ENCODE peak calls at places on chromosomes 11 and 22, in five cellular contexts. N is CD8-positive, alpha-beta T cell; F is lower lobe of right lung; J is psoas muscle; M is tibial artery. Z is an unnamed sample.
A peak's percentile ranks its signal among the peaks of the same experiment; 100 is the strongest.

GRCh38 chr11:11010624-11011127 is 152.8 kb upstream of the ZBED5 start:
- DNase-seq in N (no peak), M (peak; percentile 43), F (peak; percentile 62), J (peak; percentile 54), Z (no peak)

GRCh38 chr11:68447015-68447801 is 13.3 kb upstream of the PPP6R3 start:
- DNase-seq in N (peak; percentile 65), F (peak; percentile 85), J (peak; percentile 90), M (peak; percentile 60), Z (peak; percentile 74)

GRCh38 chr11:104609297-104609696 is 289.0 kb downstream of the CASP12 start:
- DNase-seq in J (no peak), N (peak; percentile 31), F (no peak), M (no peak), Z (peak; percentile 28)

GRCh38 chr11:8060146-8060719 is 20.8 kb upstream of the TUB start:
- DNase-seq in F (no peak), M (peak; percentile 16), N (no peak), J (no peak), Z (no peak)

GRCh38 chr11:128956401-128957203 is 13.9 kb upstream of the TP53AIP1 start:
- DNase-seq in J (no peak), M (no peak), F (no peak), N (no peak), Z (no peak)

GRCh38 chr11:125272822-125273221 is 108.3 kb downstream of the PKNOX2 start:
- DNase-seq in M (no peak), F (no peak), J (no peak), N (no peak), Z (no peak)

GRCh38 chr22:45231293-45231692 is 9.4 kb downstream of the KIAA0930 start:
- DNase-seq in N (no peak), F (no peak), J (peak; percentile 3), M (no peak), Z (no peak)

GRCh38 chr11:77346906-77347603 is 45.6 kb upstream of the GDPD4 start:
- DNase-seq in F (no peak), J (no peak), N (no peak), M (no peak), Z (no peak)

GRCh38 chr11:41175304-41175972 is 284.0 kb downstream of the LRRC4C start:
- DNase-seq in N (no peak), F (no peak), J (no peak), M (no peak), Z (no peak)

GRCh38 chr11:66221726-66222236 is 46.7 kb upstream of the RAB1B start:
- DNase-seq in N (no peak), J (peak; percentile 26), F (no peak), M (peak; percentile 16), Z (no peak)

GRCh38 chr11:10607462-10607861 is 39.0 kb upstream of the LYVE1 start:
- DNase-seq in F (no peak), M (no peak), J (no peak), N (no peak), Z (no peak)

GRCh38 chr11:4118107-4118506 is 23.5 kb downstream of the RRM1 start:
- DNase-seq in J (no peak), M (no peak), N (no peak), F (no peak), Z (no peak)

GRCh38 chr11:126083829-126084607 is 21.4 kb upstream of the CDON start:
- DNase-seq in J (no peak), F (no peak), M (no peak), N (peak; percentile 13), Z (peak; percentile 17)

GRCh38 chr11:6737872-6738466 is 33.8 kb downstream of the OR2AG2 start:
- DNase-seq in F (no peak), N (peak; percentile 49), J (no peak), M (peak; percentile 24), Z (peak; percentile 27)

GRCh38 chr11:17609536-17610401 is 62.7 kb downstream of the OTOG start:
- DNase-seq in N (no peak), J (peak; percentile 47), F (no peak), M (no peak), Z (no peak)

GRCh38 chr22:20867179-20868099 is 8.6 kb downstream of the SNAP29 start:
- DNase-seq in M (peak; percentile 64), F (no peak), J (peak; percentile 56), N (no peak), Z (no peak)

GRCh38 chr11:44949160-44950035 is 1.3 kb downstream of the TP53I11 start:
- DNase-seq in F (peak; percentile 61), J (peak; percentile 64), M (no peak), N (no peak), Z (peak; percentile 19)

GRCh38 chr11:70788247-70789022 is 390.1 kb downstream of the CTTN start:
- DNase-seq in J (no peak), N (no peak), M (no peak), F (no peak), Z (no peak)

GRCh38 chr11:8604078-8604723 is 10.2 kb upstream of the STK33 start:
- DNase-seq in N (no peak), J (peak; percentile 62), M (peak; percentile 46), F (peak; percentile 63), Z (no peak)

GRCh38 chr11:57095896-57096295 is 85.9 kb upstream of the LRRC55 start:
- DNase-seq in N (no peak), J (no peak), M (no peak), F (no peak), Z (no peak)

GRCh38 chr11:116199182-116199581 is 573.6 kb downstream of the BUD13 start:
- DNase-seq in N (no peak), J (no peak), M (no peak), F (no peak), Z (no peak)

GRCh38 chr11:1153951-1154487 is 3.7 kb upstream of the MUC5AC start:
- DNase-seq in F (peak; percentile 47), M (peak; percentile 44), J (peak; percentile 73), N (no peak), Z (no peak)

GRCh38 chr22:25709758-25710157 is 32.2 kb upstream of the MYO18B start:
- DNase-seq in N (no peak), M (no peak), F (no peak), J (no peak), Z (no peak)

GRCh38 chr22:38314992-38315800 is 2.0 kb downstream of the CSNK1E start:
- DNase-seq in J (no peak), M (no peak), N (no peak), F (no peak), Z (no peak)

GRCh38 chr11:86396403-86396802 is 21.7 kb downstream of the CCDC81 start:
- DNase-seq in J (no peak), N (no peak), M (no peak), F (no peak), Z (no peak)

GRCh38 chr11:9639985-9640384 is 23.9 kb upstream of the SWAP70 start:
- DNase-seq in N (no peak), F (no peak), M (no peak), J (no peak), Z (no peak)

DNA sequence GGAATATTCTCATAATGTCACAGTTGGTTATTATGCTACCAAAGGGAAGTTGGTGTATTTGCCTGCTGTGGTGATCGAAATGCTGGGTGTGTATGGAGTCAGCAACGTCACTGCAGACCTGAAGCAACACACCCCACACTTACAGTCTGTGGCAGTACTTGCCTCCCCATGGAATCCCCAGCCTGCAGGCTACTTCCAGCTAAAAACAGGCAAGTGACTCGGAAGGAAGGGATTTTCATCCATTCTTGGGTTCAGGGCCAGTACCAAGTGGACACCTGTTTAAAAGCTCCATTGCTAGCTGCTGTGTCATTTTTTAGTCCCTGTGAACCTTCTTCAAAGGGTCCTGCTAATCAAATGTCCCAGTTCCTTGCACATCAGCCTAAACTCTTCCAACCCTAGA is 149.6 kb downstream of the C11orf91 start:
- DNase-seq in N (no peak), J (no peak), M (no peak), F (no peak), Z (no peak)
- TF ChIP-seq CTCF in N (no peak), J (no peak), M (no peak), F (no peak), Z (no peak)

DNA sequence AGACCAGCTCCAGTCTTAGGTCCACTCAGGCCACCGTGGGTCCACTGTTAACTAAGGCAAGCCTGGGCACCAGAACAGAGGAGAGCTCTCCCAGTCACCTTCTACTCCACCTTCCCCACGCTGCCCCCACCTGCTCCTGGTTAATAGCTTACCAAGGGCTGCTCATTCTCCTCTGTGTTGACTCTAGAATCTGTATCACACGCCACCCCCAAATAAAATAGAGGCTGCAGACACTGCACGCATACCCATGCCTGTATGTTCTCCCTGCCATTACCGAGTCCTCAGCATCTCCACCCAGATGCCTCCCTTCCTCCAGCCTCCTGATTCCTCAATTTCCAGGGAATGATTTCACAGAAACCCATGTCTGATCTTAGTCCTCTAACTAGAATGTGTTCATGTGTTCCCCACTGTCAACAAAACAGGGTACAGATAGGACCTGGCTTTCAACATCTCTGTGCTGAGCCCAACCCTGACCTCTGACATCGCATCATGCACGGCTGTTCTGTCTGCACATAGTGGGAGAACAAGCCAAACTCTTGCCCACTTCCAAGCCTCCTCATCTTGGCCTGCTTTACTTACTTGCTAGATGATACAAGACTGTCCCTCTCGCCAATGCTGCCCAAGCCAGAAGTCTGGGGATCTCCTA is 49.8 kb downstream of the SMCO4 start:
- DNase-seq in N (no peak), F (no peak), M (no peak), J (no peak), Z (no peak)
- H3K27ac ChIP-seq in N (no peak overlapping the region), F (no peak overlapping the region), M (no peak overlapping the region), J (no peak overlapping the region), Z (no peak overlapping the region)

DNA sequence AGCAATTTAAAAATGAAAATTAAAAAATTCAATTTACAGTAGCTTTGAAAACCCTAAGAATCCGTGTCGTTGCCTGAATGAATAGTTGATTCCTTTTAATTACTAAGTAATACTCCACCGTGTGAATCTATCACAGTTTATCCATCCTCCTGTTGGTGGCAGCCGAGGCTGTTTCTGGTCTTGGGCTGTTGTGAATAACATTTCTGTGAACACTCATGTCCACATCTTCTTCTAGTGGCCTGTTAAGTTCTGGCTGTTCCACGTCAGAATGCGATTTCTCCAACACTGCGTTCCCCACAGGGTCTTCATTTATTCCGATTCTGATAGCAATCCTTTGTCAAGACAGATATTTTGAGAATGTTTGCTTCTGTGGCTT is 223.0 kb downstream of the TBC1D22A start:
- DNase-seq in M (no peak), F (no peak), J (no peak), N (no peak), Z (no peak)
- TF ChIP-seq CTCF in M (no peak), F (no peak), J (no peak), N (no peak), Z (no peak)

GRCh38 chr11:118628432-118628831 is 21.0 kb downstream of the PHLDB1 start:
- DNase-seq in N (no peak), J (peak; percentile 74), M (no peak), F (no peak), Z (no peak)
- H3K27ac ChIP-seq in N (no peak overlapping the region), J (peak overlapping the region; percentile 18), M (peak overlapping the region; percentile 29), F (no peak overlapping the region), Z (no peak overlapping the region)

DNA sequence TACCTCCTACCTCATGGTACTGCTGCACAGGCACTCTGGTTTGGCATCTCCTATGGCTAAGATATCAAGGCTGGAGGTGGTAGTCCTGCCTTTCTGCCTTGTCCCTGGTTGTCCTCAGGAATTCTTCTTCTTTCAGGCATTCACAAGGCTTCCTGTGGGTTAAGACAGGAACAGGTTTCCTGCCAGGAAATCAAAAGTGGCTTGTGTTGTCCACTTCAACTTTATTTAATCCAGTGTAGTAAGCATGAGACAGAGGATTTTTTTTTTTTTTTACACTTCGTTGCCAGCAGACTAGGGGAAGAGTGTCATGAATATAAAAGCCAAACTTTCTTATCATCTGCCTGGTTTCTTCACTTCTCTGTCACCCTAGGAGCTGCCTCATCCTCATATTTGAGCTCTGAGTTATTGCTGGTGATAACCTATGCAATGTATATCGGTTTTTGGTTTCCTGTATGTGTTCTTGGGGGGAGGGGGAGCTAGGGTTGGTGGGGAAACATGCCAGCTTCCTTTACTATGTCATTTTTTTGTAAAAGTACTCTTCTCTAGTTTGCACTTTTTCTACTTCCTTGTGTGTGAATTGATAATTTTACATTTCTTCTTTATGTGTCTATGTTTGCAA is 50.2 kb downstream of the XKR3 start:
- DNase-seq in M (no peak), J (no peak), F (no peak), N (no peak), Z (no peak)
- TF ChIP-seq CTCF in M (no peak), J (no peak), F (no peak), N (no peak), Z (no peak)

Z was measured in CD4-positive, alpha-beta T cell.